ENCODE peak calls at places on chromosomes 12 and 14, in seven cellular contexts. P is lung; E is uterus; W is CD8-positive, alpha-beta T cell; B is upper lobe of right lung; M is IMR-90; F is esophagus muscularis mucosa. X is an unnamed sample.

GRCh38 chr12:101647711-101648110 is 49.7 kb upstream of the CHPT1 start:
- DNase-seq in W (no peak), P (no peak), B (no peak), F (no peak), E (no peak), M (no peak), X (no peak)

GRCh38 chr14:89330236-89331002 is 86.6 kb downstream of the FOXN3 start:
- DNase-seq in B (no peak), F (no peak), W (no peak), E (peak; percentile 57), P (peak; percentile 36), M (peak; percentile 97), X (peak; percentile 70)

GRCh38 chr12:11967356-11968040 is 103.2 kb upstream of the BCL2L14 start:
- DNase-seq in P (no peak), E (no peak), M (no peak), B (no peak), F (no peak), W (no peak), X (no peak)

GRCh38 chr14:68703093-68703492 is 89.8 kb downstream of the ZFP36L1 start:
- DNase-seq in P (no peak), M (peak; percentile 81), B (no peak), F (no peak), W (no peak), E (no peak), X (no peak)

GRCh38 chr14:45246151-45246550 is 6.9 kb downstream of the MIS18BP1 start:
- DNase-seq in P (no peak), F (no peak), B (no peak), W (no peak), E (no peak), M (no peak), X (no peak)

GRCh38 chr14:75946785-75947184 is 35.0 kb downstream of the TGFB3 start:
- DNase-seq in E (no peak), P (no peak), B (no peak), M (no peak), W (no peak), F (no peak), X (no peak)

GRCh38 chr12:123106640-123107359 is 44.1 kb downstream of the PITPNM2 start:
- DNase-seq in B (peak; percentile 71), W (peak; percentile 70), F (no peak), P (peak; percentile 42), E (no peak), M (no peak), X (no peak)

GRCh38 chr14:67557656-67558055 is 24.6 kb downstream of the PLEKHH1 start:
- DNase-seq in E (no peak), M (no peak), P (no peak), F (no peak), W (no peak), B (peak; percentile 28), X (no peak)

GRCh38 chr12:108854055-108854452 is 3.3 kb downstream of the SSH1 start:
- DNase-seq in W (no peak), M (peak; percentile 95), P (no peak), E (peak; percentile 44), F (no peak), B (no peak), X (no peak)

GRCh38 chr12:64797156-64797555 is 27.3 kb upstream of the TBC1D30 start:
- DNase-seq in F (no peak), W (no peak), B (no peak), M (no peak), P (no peak), E (no peak), X (no peak)

GRCh38 chr12:88577537-88577936 is 2.7 kb downstream of the KITLG start:
- DNase-seq in E (no peak), P (no peak), F (no peak), M (no peak), W (no peak), B (no peak), X (no peak)

GRCh38 chr14:21278632-21279031 is 1.3 kb upstream of the RPGRIP1 start:
- DNase-seq in M (no peak), F (no peak), E (no peak), B (no peak), W (no peak), P (no peak), X (no peak)

GRCh38 chr14:91320266-91320665 is 75.8 kb upstream of the GPR68 start:
- DNase-seq in P (no peak), W (no peak), M (no peak), B (no peak), E (no peak), F (no peak), X (no peak)
- H3K4me1 ChIP-seq in P (peaks cover 27% of the 10 kb centered on the region), W (peaks cover 95% of the 10 kb centered on the region), M (no peaks in the 10 kb centered on the region), B (peaks cover 52% of the 10 kb centered on the region), E (peaks cover 12% of the 10 kb centered on the region), F (peaks cover 45% of the 10 kb centered on the region), X (peaks cover 30% of the 10 kb centered on the region)

GRCh38 chr12:6228535-6229223 is 28.5 kb downstream of the CD9 start:
- DNase-seq in B (no peak), F (no peak), M (no peak), E (no peak), P (no peak), W (no peak), X (no peak)

GRCh38 chr12:6225630-6226001 is 25.4 kb downstream of the CD9 start:
- DNase-seq in W (no peak), P (no peak), F (no peak), B (no peak), E (no peak), M (no peak), X (no peak)

GRCh38 chr12:6224550-6224949 is 24.4 kb downstream of the CD9 start:
- DNase-seq in M (no peak), P (no peak), B (no peak), W (no peak), E (no peak), F (no peak), X (no peak)

GRCh38 chr12:6226002-6226700 is 26.0 kb downstream of the CD9 start:
- DNase-seq in W (no peak), M (peak; percentile 66), P (no peak), E (peak; percentile 85), F (no peak), B (no peak), X (peak; percentile 70)

GRCh38 chr12:6226701-6227096 is 26.5 kb downstream of the CD9 start:
- DNase-seq in W (no peak), M (no peak), E (peak; percentile 61), B (peak; percentile 76), F (no peak), P (no peak), X (no peak)
- H3K4me1 ChIP-seq in W (peaks cover 23% of the 10 kb centered on the region), M (peaks cover 28% of the 10 kb centered on the region), E (peaks cover 56% of the 10 kb centered on the region), B (peaks cover 84% of the 10 kb centered on the region), F (peaks cover 95% of the 10 kb centered on the region), P (peaks cover 35% of the 10 kb centered on the region), X (peaks cover 100% of the 10 kb centered on the region)

GRCh38 chr12:49813131-49813530 is 15.1 kb downstream of the NCKAP5L start:
- DNase-seq in W (no peak), M (no peak), E (no peak), B (no peak), F (no peak), P (no peak), X (no peak)
- H3K4me1 ChIP-seq in W (no peaks in the 10 kb centered on the region), M (peaks cover 18% of the 10 kb centered on the region), E (peaks cover 7% of the 10 kb centered on the region), B (peaks cover 23% of the 10 kb centered on the region), F (peaks cover 36% of the 10 kb centered on the region), P (peaks cover 17% of the 10 kb centered on the region), X (peaks cover 28% of the 10 kb centered on the region)

DNA sequence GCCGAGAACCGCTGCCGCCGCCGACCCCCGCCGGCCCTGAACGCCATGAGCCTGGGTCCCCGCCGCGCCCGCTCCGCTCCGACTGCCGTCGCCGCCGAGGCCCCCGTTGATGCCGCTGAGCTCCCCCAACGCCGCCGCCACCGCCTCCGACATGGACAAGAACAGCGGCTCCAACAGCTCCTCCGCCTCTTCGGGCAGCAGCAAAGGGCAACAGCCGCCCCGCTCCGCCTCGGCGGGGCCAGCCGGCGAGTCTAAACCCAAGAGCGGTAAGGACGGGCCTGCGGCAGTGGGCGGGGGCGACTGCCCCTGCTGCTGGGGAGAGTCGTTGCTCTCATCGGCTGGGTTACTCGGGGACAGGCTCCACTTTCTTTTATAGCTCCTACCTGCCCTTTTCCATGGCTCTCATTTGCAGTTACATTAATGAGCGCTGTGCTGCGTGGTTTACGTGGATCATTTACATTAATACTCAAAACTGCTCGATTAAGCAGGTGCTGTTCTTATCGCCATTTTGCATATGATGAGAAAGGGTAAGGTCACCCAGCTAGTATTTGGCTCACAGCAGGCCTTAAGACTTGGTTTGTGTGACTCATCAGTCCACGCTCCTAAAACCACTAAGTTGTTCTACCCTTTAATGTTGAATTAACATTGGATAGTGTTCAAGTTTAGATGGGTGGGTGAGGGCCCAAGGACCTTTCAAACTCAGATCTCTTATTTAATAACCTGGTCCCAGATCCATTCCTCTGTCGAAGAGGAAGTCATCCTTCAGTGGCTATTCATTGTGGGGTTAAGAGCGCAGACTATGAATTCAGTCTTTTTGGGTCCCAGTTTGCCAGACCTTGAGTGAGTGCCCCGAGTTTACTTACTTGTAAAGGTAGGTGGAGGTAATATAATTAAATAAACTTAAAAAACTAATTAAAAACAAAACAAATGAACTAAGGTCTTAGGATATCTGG is 823 bp downstream of the RNF10 start:
- DNase-seq in E (peak; percentile 28), F (no peak), B (peak; percentile 77), M (peak; percentile 92), W (peak; percentile 34), P (peak; percentile 41), X (no peak)
- H3K4me1 ChIP-seq in E (peaks cover 17% of the 10 kb centered on the region), F (peaks cover 44% of the 10 kb centered on the region), B (peaks cover 46% of the 10 kb centered on the region), M (peaks cover 9% of the 10 kb centered on the region), W (peaks cover 41% of the 10 kb centered on the region), P (peaks cover 16% of the 10 kb centered on the region), X (peaks cover 45% of the 10 kb centered on the region)